ENCODE peak calls at places on chromosomes 11 and 22, in ten cellular contexts. One of them, this sample, is unnamed.

GRCh38 chr11:19713221-19714092 is 820 bp downstream of the NAV2 start:
- DNase-seq in adrenal gland: no peak
- DNase-seq in lower leg skin: peak
- DNase-seq in AG10803: no peak
- DNase-seq in fibroblast of the aortic adventitia: no peak
- DNase-seq in fibroblast of pulmonary artery: no peak
- DNase-seq in body of pancreas: peak
- DNase-seq in AG09309: no peak
- DNase-seq in endodermal cell: peak
- DNase-seq in CD8-positive, alpha-beta T cell: no peak
- DNase-seq in this sample: no peak

GRCh38 chr22:24091551-24092420 is 80.7 kb downstream of the CABIN1 start:
- DNase-seq in adrenal gland: peak
- DNase-seq in lower leg skin: peak
- DNase-seq in AG10803: no peak
- DNase-seq in fibroblast of the aortic adventitia: no peak
- DNase-seq in fibroblast of pulmonary artery: no peak
- DNase-seq in body of pancreas: peak
- DNase-seq in AG09309: no peak
- DNase-seq in endodermal cell: no peak
- DNase-seq in CD8-positive, alpha-beta T cell: no peak
- DNase-seq in this sample: no peak

GRCh38 chr11:94948070-94948617 is 25.2 kb downstream of the CWC15 start:
- DNase-seq in adrenal gland: no peak
- DNase-seq in lower leg skin: no peak
- DNase-seq in AG10803: peak
- DNase-seq in fibroblast of the aortic adventitia: peak
- DNase-seq in fibroblast of pulmonary artery: peak
- DNase-seq in body of pancreas: no peak
- DNase-seq in AG09309: peak
- DNase-seq in endodermal cell: no peak
- DNase-seq in CD8-positive, alpha-beta T cell: no peak
- DNase-seq in this sample: no peak

GRCh38 chr11:9943346-9944110 is 279.7 kb downstream of the SWAP70 start:
- DNase-seq in adrenal gland: no peak
- DNase-seq in lower leg skin: no peak
- DNase-seq in AG10803: peak
- DNase-seq in fibroblast of the aortic adventitia: peak
- DNase-seq in fibroblast of pulmonary artery: peak
- DNase-seq in body of pancreas: no peak
- DNase-seq in AG09309: peak
- DNase-seq in endodermal cell: no peak
- DNase-seq in CD8-positive, alpha-beta T cell: no peak
- DNase-seq in this sample: no peak

GRCh38 chr11:18100926-18101656 is 4.8 kb downstream of the SAAL1 start:
- DNase-seq in adrenal gland: no peak
- DNase-seq in lower leg skin: no peak
- DNase-seq in AG10803: no peak
- DNase-seq in fibroblast of the aortic adventitia: no peak
- DNase-seq in fibroblast of pulmonary artery: no peak
- DNase-seq in body of pancreas: no peak
- DNase-seq in AG09309: no peak
- DNase-seq in endodermal cell: no peak
- DNase-seq in CD8-positive, alpha-beta T cell: no peak
- DNase-seq in this sample: no peak

GRCh38 chr11:47606731-47607130 is 12.5 kb upstream of the C1QTNF4 start:
- DNase-seq in adrenal gland: no peak
- DNase-seq in lower leg skin: peak
- DNase-seq in AG10803: peak
- DNase-seq in fibroblast of the aortic adventitia: peak
- DNase-seq in fibroblast of pulmonary artery: peak
- DNase-seq in body of pancreas: no peak
- DNase-seq in AG09309: no peak
- DNase-seq in endodermal cell: peak
- DNase-seq in CD8-positive, alpha-beta T cell: no peak
- DNase-seq in this sample: no peak

GRCh38 chr22:25749420-25750169 is 7.6 kb downstream of the MYO18B start:
- DNase-seq in adrenal gland: no peak
- DNase-seq in lower leg skin: no peak
- DNase-seq in AG10803: no peak
- DNase-seq in fibroblast of the aortic adventitia: peak
- DNase-seq in fibroblast of pulmonary artery: no peak
- DNase-seq in body of pancreas: no peak
- DNase-seq in AG09309: no peak
- DNase-seq in endodermal cell: no peak
- DNase-seq in CD8-positive, alpha-beta T cell: no peak
- DNase-seq in this sample: no peak

GRCh38 chr11:125455851-125456250 is 40.2 kb downstream of the FEZ1 start:
- DNase-seq in adrenal gland: peak
- DNase-seq in lower leg skin: no peak
- DNase-seq in AG10803: no peak
- DNase-seq in fibroblast of the aortic adventitia: no peak
- DNase-seq in fibroblast of pulmonary artery: no peak
- DNase-seq in body of pancreas: no peak
- DNase-seq in AG09309: no peak
- DNase-seq in endodermal cell: peak
- DNase-seq in CD8-positive, alpha-beta T cell: no peak
- DNase-seq in this sample: no peak

GRCh38 chr22:21837184-21837979 is 30.1 kb downstream of the MAPK1 start:
- DNase-seq in adrenal gland: no peak
- DNase-seq in lower leg skin: no peak
- DNase-seq in AG10803: peak
- DNase-seq in fibroblast of the aortic adventitia: peak
- DNase-seq in fibroblast of pulmonary artery: peak
- DNase-seq in body of pancreas: no peak
- DNase-seq in AG09309: peak
- DNase-seq in endodermal cell: no peak
- DNase-seq in CD8-positive, alpha-beta T cell: no peak
- DNase-seq in this sample: no peak

GRCh38 chr22:30159561-30160353 is 79.5 kb downstream of the HORMAD2 start:
- DNase-seq in adrenal gland: no peak
- DNase-seq in lower leg skin: no peak
- DNase-seq in AG10803: peak
- DNase-seq in fibroblast of the aortic adventitia: peak
- DNase-seq in fibroblast of pulmonary artery: peak
- DNase-seq in body of pancreas: peak
- DNase-seq in AG09309: peak
- DNase-seq in endodermal cell: no peak
- DNase-seq in CD8-positive, alpha-beta T cell: no peak
- DNase-seq in this sample: no peak

GRCh38 chr11:105960252-105961245 is 61.5 kb downstream of the MSANTD4 start:
- DNase-seq in adrenal gland: no peak
- DNase-seq in lower leg skin: no peak
- DNase-seq in AG10803: no peak
- DNase-seq in fibroblast of the aortic adventitia: no peak
- DNase-seq in fibroblast of pulmonary artery: no peak
- DNase-seq in body of pancreas: peak
- DNase-seq in AG09309: no peak
- DNase-seq in endodermal cell: peak
- DNase-seq in CD8-positive, alpha-beta T cell: peak
- DNase-seq in this sample: no peak

GRCh38 chr22:32698926-32699619 is 102.4 kb upstream of the TIMP3 start:
- DNase-seq in adrenal gland: peak
- DNase-seq in lower leg skin: no peak
- DNase-seq in AG10803: no peak
- DNase-seq in fibroblast of the aortic adventitia: peak
- DNase-seq in fibroblast of pulmonary artery: no peak
- DNase-seq in body of pancreas: no peak
- DNase-seq in AG09309: no peak
- DNase-seq in endodermal cell: no peak
- DNase-seq in CD8-positive, alpha-beta T cell: no peak
- DNase-seq in this sample: no peak

GRCh38 chr11:111429066-111429506 is 50.0 kb upstream of the POU2AF1 start:
- DNase-seq in adrenal gland: peak
- DNase-seq in lower leg skin: peak
- DNase-seq in AG10803: peak
- DNase-seq in fibroblast of the aortic adventitia: peak
- DNase-seq in fibroblast of pulmonary artery: peak
- DNase-seq in body of pancreas: peak
- DNase-seq in AG09309: no peak
- DNase-seq in endodermal cell: peak
- DNase-seq in CD8-positive, alpha-beta T cell: peak
- DNase-seq in this sample: no peak
- TF ChIP-seq CTCF in adrenal gland: peak
- TF ChIP-seq CTCF in lower leg skin: no peak
- TF ChIP-seq CTCF in AG10803: peak
- TF ChIP-seq CTCF in fibroblast of the aortic adventitia: peak
- TF ChIP-seq CTCF in fibroblast of pulmonary artery: peak
- TF ChIP-seq CTCF in body of pancreas: peak
- TF ChIP-seq CTCF in AG09309: peak
- TF ChIP-seq CTCF in endodermal cell: peak
- TF ChIP-seq CTCF in CD8-positive, alpha-beta T cell: peak
- TF ChIP-seq CTCF in this sample: peak

GRCh38 chr22:43483669-43484068 is 71.9 kb downstream of the MPPED1 start:
- DNase-seq in adrenal gland: no peak
- DNase-seq in lower leg skin: no peak
- DNase-seq in AG10803: no peak
- DNase-seq in fibroblast of the aortic adventitia: no peak
- DNase-seq in fibroblast of pulmonary artery: no peak
- DNase-seq in body of pancreas: no peak
- DNase-seq in AG09309: no peak
- DNase-seq in endodermal cell: no peak
- DNase-seq in CD8-positive, alpha-beta T cell: no peak
- DNase-seq in this sample: no peak

GRCh38 chr22:43483266-43483665 is 71.5 kb downstream of the MPPED1 start:
- DNase-seq in adrenal gland: no peak
- DNase-seq in lower leg skin: no peak
- DNase-seq in AG10803: no peak
- DNase-seq in fibroblast of the aortic adventitia: no peak
- DNase-seq in fibroblast of pulmonary artery: no peak
- DNase-seq in body of pancreas: no peak
- DNase-seq in AG09309: no peak
- DNase-seq in endodermal cell: no peak
- DNase-seq in CD8-positive, alpha-beta T cell: no peak
- DNase-seq in this sample: no peak

GRCh38 chr22:43479962-43480361 is 68.1 kb downstream of the MPPED1 start:
- DNase-seq in adrenal gland: no peak
- DNase-seq in lower leg skin: no peak
- DNase-seq in AG10803: no peak
- DNase-seq in fibroblast of the aortic adventitia: no peak
- DNase-seq in fibroblast of pulmonary artery: no peak
- DNase-seq in body of pancreas: no peak
- DNase-seq in AG09309: no peak
- DNase-seq in endodermal cell: no peak
- DNase-seq in CD8-positive, alpha-beta T cell: no peak
- DNase-seq in this sample: no peak

GRCh38 chr22:43482310-43482625 is 70.5 kb downstream of the MPPED1 start:
- DNase-seq in adrenal gland: no peak
- DNase-seq in lower leg skin: no peak
- DNase-seq in AG10803: no peak
- DNase-seq in fibroblast of the aortic adventitia: no peak
- DNase-seq in fibroblast of pulmonary artery: no peak
- DNase-seq in body of pancreas: no peak
- DNase-seq in AG09309: no peak
- DNase-seq in endodermal cell: peak
- DNase-seq in CD8-positive, alpha-beta T cell: no peak
- DNase-seq in this sample: no peak

DNA sequence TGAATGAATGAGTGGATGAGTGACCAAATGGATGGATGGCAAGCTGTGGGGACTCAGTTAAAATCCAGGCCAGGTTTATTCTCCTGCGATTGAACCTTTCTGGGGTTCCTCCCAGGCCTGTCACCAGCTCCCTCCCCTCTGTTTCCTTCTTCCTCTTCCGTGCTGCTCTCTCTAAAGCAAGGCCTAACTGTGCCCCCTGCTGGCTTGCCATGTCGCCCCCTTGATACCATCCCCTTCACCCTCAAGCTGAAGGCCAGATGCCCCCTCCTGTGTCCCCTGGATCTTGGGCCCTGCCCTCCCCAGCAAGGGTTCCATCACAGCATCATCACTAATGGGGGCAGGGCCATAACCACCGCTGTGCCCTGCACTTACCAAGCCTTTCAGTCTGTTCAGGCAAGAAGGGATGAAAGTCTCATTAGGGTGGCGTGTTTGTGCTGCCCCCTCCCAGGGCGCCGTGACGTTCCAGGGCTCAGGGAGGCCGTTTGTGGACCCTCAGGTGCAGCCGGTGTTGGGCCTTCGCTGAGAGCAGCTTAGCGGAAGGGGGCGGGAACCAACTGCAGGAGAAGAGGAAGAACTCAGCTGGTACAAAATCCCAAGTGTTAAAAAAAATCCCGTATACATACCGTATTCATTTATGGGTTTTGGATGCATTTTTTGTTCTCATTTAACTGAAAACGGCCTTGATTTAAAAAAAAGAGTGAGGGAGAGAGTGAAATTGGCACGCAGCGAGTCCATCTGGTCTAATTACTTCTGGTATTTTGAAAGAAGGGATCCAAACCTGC is 69.9 kb downstream of the MPPED1 start:
- DNase-seq in adrenal gland: no peak
- DNase-seq in lower leg skin: no peak
- DNase-seq in AG10803: no peak
- DNase-seq in fibroblast of the aortic adventitia: no peak
- DNase-seq in fibroblast of pulmonary artery: no peak
- DNase-seq in body of pancreas: no peak
- DNase-seq in AG09309: no peak
- DNase-seq in endodermal cell: peak
- DNase-seq in CD8-positive, alpha-beta T cell: peak
- DNase-seq in this sample: no peak
- TF ChIP-seq CTCF in adrenal gland: no peak
- TF ChIP-seq CTCF in lower leg skin: no peak
- TF ChIP-seq CTCF in AG10803: no peak
- TF ChIP-seq CTCF in fibroblast of the aortic adventitia: no peak
- TF ChIP-seq CTCF in fibroblast of pulmonary artery: no peak
- TF ChIP-seq CTCF in body of pancreas: no peak
- TF ChIP-seq CTCF in AG09309: no peak
- TF ChIP-seq CTCF in endodermal cell: peak
- TF ChIP-seq CTCF in CD8-positive, alpha-beta T cell: no peak
- TF ChIP-seq CTCF in this sample: no peak

GRCh38 chr11:83801799-83802198 is 515.6 kb upstream of the CCDC90B start:
- DNase-seq in adrenal gland: no peak
- DNase-seq in lower leg skin: no peak
- DNase-seq in AG10803: no peak
- DNase-seq in fibroblast of the aortic adventitia: no peak
- DNase-seq in fibroblast of pulmonary artery: no peak
- DNase-seq in body of pancreas: no peak
- DNase-seq in AG09309: no peak
- DNase-seq in endodermal cell: no peak
- DNase-seq in CD8-positive, alpha-beta T cell: no peak
- DNase-seq in this sample: no peak
- TF ChIP-seq CTCF in adrenal gland: no peak
- TF ChIP-seq CTCF in lower leg skin: no peak
- TF ChIP-seq CTCF in AG10803: peak
- TF ChIP-seq CTCF in fibroblast of the aortic adventitia: peak
- TF ChIP-seq CTCF in fibroblast of pulmonary artery: peak
- TF ChIP-seq CTCF in body of pancreas: peak
- TF ChIP-seq CTCF in AG09309: peak
- TF ChIP-seq CTCF in endodermal cell: peak
- TF ChIP-seq CTCF in CD8-positive, alpha-beta T cell: no peak
- TF ChIP-seq CTCF in this sample: peak

DNA sequence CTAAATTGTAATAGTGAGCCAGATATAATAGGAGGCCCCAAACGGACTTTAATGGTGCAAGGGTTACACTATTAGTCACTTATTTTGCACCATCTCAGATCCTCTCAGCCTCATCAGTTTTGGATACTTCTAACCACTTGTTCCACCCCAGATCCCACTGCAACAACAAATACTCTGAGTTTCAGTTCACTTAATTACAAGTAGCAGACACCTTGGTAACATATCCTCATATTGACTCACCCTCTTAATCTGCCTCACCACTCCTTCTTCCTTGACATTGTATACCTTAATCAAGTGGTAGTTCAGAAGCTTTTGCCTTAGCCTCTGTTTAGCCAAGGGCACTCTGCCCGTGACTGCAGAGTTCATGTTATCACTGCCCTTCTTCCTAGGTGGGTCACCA is 256.1 kb upstream of the UBASH3B start:
- DNase-seq in adrenal gland: no peak
- DNase-seq in lower leg skin: no peak
- DNase-seq in AG10803: no peak
- DNase-seq in fibroblast of the aortic adventitia: no peak
- DNase-seq in fibroblast of pulmonary artery: no peak
- DNase-seq in body of pancreas: no peak
- DNase-seq in AG09309: no peak
- DNase-seq in endodermal cell: no peak
- DNase-seq in CD8-positive, alpha-beta T cell: no peak
- DNase-seq in this sample: no peak
- TF ChIP-seq CTCF in adrenal gland: no peak
- TF ChIP-seq CTCF in lower leg skin: no peak
- TF ChIP-seq CTCF in AG10803: no peak
- TF ChIP-seq CTCF in fibroblast of the aortic adventitia: no peak
- TF ChIP-seq CTCF in fibroblast of pulmonary artery: no peak
- TF ChIP-seq CTCF in body of pancreas: no peak
- TF ChIP-seq CTCF in AG09309: no peak
- TF ChIP-seq CTCF in endodermal cell: no peak
- TF ChIP-seq CTCF in CD8-positive, alpha-beta T cell: no peak
- TF ChIP-seq CTCF in this sample: no peak

This sample was measured in mesothelial cell of epicardium.